ENCODE peak calls at places on chromosomes 6 and 20, in ten cellular contexts. Z is CD8-positive, alpha-beta T cell; Y is epithelial cell of esophagus; S is GM12865; D is fibroblast of lung; F is LNCaP clone FGC; O is astrocyte of the cerebellum; G is mucosa of descending colon; W is DND-41; P is lung. T is an unnamed sample.

GRCh38 chr20:9027626-9028025 is 41.3 kb upstream of the PLCB4 start:
- DNase-seq in Z (no peak), Y (no peak), S (no peak), D (no peak), F (no peak), O (no peak), G (no peak), W (no peak), P (no peak), T (no peak)

GRCh38 chr6:1700283-1700967 is 90.7 kb downstream of the FOXC1 start:
- DNase-seq in Z (no peak), Y (no peak), S (no peak), D (no peak), F (no peak), O (no peak), G (no peak), W (no peak), P (no peak), T (no peak)

GRCh38 chr6:147586044-147586443 is 77.6 kb downstream of the SAMD5 start:
- DNase-seq in Z (no peak), Y (peak; percentile 6), S (no peak), D (peak; percentile 88), F (peak; percentile 86), O (peak; percentile 57), G (peak; percentile 47), W (no peak), P (no peak), T (peak; percentile 51)

GRCh38 chr6:130849501-130850039 is 22.4 kb downstream of the SMLR1 start:
- DNase-seq in Z (no peak), Y (no peak), S (no peak), D (no peak), F (no peak), O (no peak), G (no peak), W (no peak), P (no peak), T (no peak)

GRCh38 chr20:39885975-39886649 is 802.9 kb downstream of the MAFB start:
- DNase-seq in Z (no peak), Y (peak; percentile 86), S (peak; percentile 66), D (peak; percentile 82), F (no peak), O (peak; percentile 51), G (peak; percentile 76), W (peak; percentile 54), P (peak; percentile 45), T (peak; percentile 73)

GRCh38 chr6:104995989-104996617 is 39.2 kb downstream of the LIN28B start:
- DNase-seq in Z (no peak), Y (peak; percentile 50), S (peak; percentile 13), D (peak; percentile 54), F (peak; percentile 61), O (peak; percentile 19), G (no peak), W (no peak), P (no peak), T (no peak)

GRCh38 chr6:152636675-152637421 is at the start of gene SYNE1:
- DNase-seq in Z (no peak), Y (peak; percentile 24), S (peak; percentile 34), D (peak; percentile 4), F (no peak), O (no peak), G (no peak), W (no peak), P (peak; percentile 48), T (peak; percentile 27)

GRCh38 chr6:168765710-168766109 is 324.7 kb downstream of the SMOC2 start:
- DNase-seq in Z (no peak), Y (no peak), S (no peak), D (no peak), F (no peak), O (no peak), G (no peak), W (no peak), P (no peak), T (no peak)

GRCh38 chr20:4090756-4091331 is 75.5 kb upstream of the RNF24 start:
- DNase-seq in Z (peak; percentile 4), Y (peak; percentile 44), S (no peak), D (peak; percentile 52), F (no peak), O (no peak), G (no peak), W (peak; percentile 4), P (no peak), T (no peak)

GRCh38 chr6:167760979-167761793 is 65.5 kb upstream of the AFDN start:
- DNase-seq in Z (no peak), Y (peak; percentile 13), S (no peak), D (peak; percentile 75), F (no peak), O (peak; percentile 78), G (no peak), W (no peak), P (peak; percentile 57), T (peak; percentile 20)

GRCh38 chr6:1617466-1618304 is 8.0 kb downstream of the FOXC1 start:
- DNase-seq in Z (no peak), Y (no peak), S (no peak), D (no peak), F (no peak), O (no peak), G (no peak), W (no peak), P (no peak), T (no peak)

GRCh38 chr6:55131616-55132015 is 42.7 kb upstream of the HCRTR2 start:
- DNase-seq in Z (no peak), Y (peak; percentile 5), S (no peak), D (peak; percentile 16), F (no peak), O (no peak), G (no peak), W (no peak), P (no peak), T (no peak)

GRCh38 chr6:9308284-9308683 is 872.9 kb upstream of the SLC35B3 start:
- DNase-seq in Z (no peak), Y (peak; percentile 20), S (no peak), D (no peak), F (no peak), O (no peak), G (no peak), W (no peak), P (no peak), T (no peak)

GRCh38 chr6:123380257-123380656 is 256.5 kb downstream of the TRDN start:
- DNase-seq in Z (no peak), Y (peak; percentile 48), S (peak; percentile 6), D (peak; percentile 39), F (peak; percentile 1), O (peak; percentile 3), G (no peak), W (peak; percentile 7), P (no peak), T (no peak)
- TF ChIP-seq CTCF in Z (no peak), Y (peak; percentile 50), S (peak; percentile 11), D (no peak), F (peak; percentile 42), O (peak; percentile 59), G (no peak), W (peak; percentile 47), P (no peak), T (no peak)

DNA sequence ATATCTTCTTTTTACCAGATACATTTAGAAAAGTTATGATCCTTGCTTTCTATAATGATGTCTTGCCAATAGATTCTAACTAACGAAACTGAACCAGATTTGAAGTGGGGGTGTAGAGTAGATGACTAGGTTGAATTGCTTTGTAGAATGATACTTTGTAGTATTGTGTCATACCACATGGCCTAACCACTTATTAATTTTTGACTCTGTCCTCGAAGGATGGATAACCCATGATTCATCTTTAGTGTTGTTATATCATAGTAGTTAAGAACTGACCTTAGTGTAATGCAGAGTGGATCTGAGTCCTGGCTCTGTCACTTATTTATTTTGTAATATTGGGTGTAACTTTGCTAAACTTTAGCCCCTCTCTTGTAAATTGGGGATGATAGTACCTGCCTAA is 4.5 kb downstream of the PHF3 start:
- DNase-seq in Z (no peak), Y (peak; percentile 76), S (no peak), D (peak; percentile 50), F (no peak), O (no peak), G (no peak), W (no peak), P (no peak), T (no peak)
- H3K4me3 ChIP-seq in Z (no peak overlapping the region), Y (no peak overlapping the region), S (no peak overlapping the region), D (no peak overlapping the region), F (no peak overlapping the region), O (no peak overlapping the region), G (no peak overlapping the region), W (no peak overlapping the region), P (no peak overlapping the region), T (no peak overlapping the region)

DNA sequence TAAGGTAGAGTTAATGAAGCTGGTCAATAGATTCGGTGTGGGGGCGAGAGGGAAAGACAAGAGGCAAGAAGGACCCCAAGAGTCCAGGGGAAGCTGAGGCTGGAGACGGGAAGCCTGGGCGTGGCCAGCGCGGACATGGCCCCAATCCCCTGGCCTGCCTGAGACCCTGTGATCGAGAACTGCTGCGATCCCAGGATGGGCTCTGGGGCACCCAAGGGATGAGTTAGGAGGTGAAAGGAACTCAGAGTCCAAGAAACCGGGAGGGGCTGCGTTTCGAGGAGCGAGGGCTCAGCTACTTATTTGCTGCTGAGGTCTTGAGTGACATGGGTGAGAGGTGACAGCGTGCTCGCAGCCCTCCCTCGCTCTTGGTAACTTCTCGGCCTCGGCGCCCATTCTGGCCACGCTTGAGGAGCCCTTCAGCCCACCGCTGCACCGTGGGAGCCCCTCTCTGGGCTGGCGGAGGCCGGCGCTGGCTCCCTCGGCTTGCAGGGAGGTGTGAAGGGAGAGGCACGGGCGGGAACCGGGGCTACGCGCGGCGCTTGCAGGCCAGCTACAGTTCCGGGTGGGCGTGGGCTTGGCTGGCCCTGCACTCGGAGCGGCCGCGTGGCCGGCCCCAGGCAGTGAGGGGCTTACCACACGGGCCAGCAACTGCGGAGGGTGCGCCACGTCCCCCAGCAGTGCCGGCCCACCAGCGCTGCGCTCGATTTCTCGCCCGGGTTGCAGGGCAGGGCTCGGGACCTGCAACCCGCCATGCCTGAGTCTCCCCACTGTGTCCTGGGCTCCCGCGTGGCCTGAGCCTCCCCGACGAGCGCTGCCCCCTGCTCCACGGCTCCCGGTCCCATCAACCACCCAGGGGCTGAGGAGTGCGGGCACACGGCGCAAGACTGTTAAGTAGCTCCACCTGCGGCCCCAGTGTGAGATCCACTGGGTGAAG is 58.2 kb downstream of the IRF4 start:
- DNase-seq in Z (no peak), Y (no peak), S (no peak), D (no peak), F (no peak), O (no peak), G (no peak), W (no peak), P (no peak), T (no peak)
- TF ChIP-seq CTCF in Z (no peak), Y (no peak), S (no peak), D (no peak), F (no peak), O (no peak), G (no peak), W (no peak), P (no peak), T (no peak)

DNA sequence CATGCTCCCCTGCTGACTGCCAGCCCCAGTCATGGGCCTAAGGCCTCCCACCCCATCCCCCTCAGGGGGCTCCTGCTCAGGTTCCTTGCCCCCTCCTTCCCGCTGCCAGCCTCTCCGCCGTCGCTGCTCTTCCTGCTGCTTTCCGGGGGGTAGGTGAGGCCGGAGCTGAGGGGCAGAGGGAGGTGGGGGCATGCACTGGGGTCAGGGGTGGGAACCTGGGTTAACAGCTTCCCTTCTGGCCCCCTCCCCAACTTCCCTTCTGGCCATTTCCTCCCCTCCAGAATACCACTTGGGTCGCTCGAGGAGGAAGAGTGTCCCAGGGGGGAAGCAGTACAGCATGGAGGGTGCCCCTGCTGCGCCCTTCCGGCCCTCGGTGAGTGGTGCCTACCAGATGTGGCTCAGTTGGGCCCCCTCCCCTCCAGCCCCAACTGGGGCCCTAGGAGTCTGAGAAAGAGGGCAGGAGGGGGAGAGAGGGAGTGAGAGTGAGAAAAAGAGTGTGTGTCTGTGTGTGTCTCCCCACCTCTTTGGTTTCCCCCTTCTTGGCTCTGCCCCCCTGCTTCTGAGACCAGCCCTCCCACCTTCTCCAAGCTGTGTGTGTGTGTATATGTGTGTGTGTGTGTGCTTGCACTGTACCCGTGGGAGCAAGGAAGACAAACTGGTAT is 12.1 kb downstream of the SYNGAP1 start:
- DNase-seq in Z (no peak), Y (no peak), S (peak; percentile 36), D (no peak), F (no peak), O (no peak), G (no peak), W (peak; percentile 48), P (no peak), T (no peak)
- H3K4me3 ChIP-seq in Z (peak overlapping the region; percentile 38), Y (no peak overlapping the region), S (peak overlapping the region; percentile 15), D (no peak overlapping the region), F (no peak overlapping the region), O (no peak overlapping the region), G (no peak overlapping the region), W (no peak overlapping the region), P (no peak overlapping the region), T (no peak overlapping the region)

T was measured in adrenal gland.